ENCODE peak calls at places on chromosomes 5 and 9, in seven cellular contexts. One of them, this sample, is unnamed.

GRCh38 chr5:146912874-146913273 is 34.3 kb upstream of the PPP2R2B start:
- DNase-seq in stimulated activated CD4-positive, alpha-beta T cell treated with anti-CD3 and anti-CD28 coated beads, TNF-alpha, amount 100 ng/mL, for 4 hours: no peak
- DNase-seq in memory B cell: no peak
- DNase-seq in hypothalamus: no peak
- DNase-seq in NCI-H2081: no peak
- DNase-seq in PC-3: no peak
- DNase-seq in HuH-7: no peak
- DNase-seq in this sample: no peak

GRCh38 chr5:93893050-93893449 is 151.7 kb upstream of the POU5F2 start:
- DNase-seq in stimulated activated CD4-positive, alpha-beta T cell treated with anti-CD3 and anti-CD28 coated beads, TNF-alpha, amount 100 ng/mL, for 4 hours: no peak
- DNase-seq in memory B cell: no peak
- DNase-seq in hypothalamus: no peak
- DNase-seq in NCI-H2081: peak
- DNase-seq in PC-3: no peak
- DNase-seq in HuH-7: no peak
- DNase-seq in this sample: no peak

GRCh38 chr9:119802621-119803020 is 433.4 kb upstream of the BRINP1 start:
- DNase-seq in stimulated activated CD4-positive, alpha-beta T cell treated with anti-CD3 and anti-CD28 coated beads, TNF-alpha, amount 100 ng/mL, for 4 hours: no peak
- DNase-seq in memory B cell: no peak
- DNase-seq in hypothalamus: peak
- DNase-seq in NCI-H2081: peak
- DNase-seq in PC-3: no peak
- DNase-seq in HuH-7: no peak
- DNase-seq in this sample: no peak

GRCh38 chr9:134936762-134937555 is 19.2 kb upstream of the FCN1 start:
- DNase-seq in stimulated activated CD4-positive, alpha-beta T cell treated with anti-CD3 and anti-CD28 coated beads, TNF-alpha, amount 100 ng/mL, for 4 hours: no peak
- DNase-seq in memory B cell: no peak
- DNase-seq in hypothalamus: no peak
- DNase-seq in NCI-H2081: no peak
- DNase-seq in PC-3: no peak
- DNase-seq in HuH-7: no peak
- DNase-seq in this sample: no peak

GRCh38 chr9:84846501-84847323 is 177.2 kb downstream of the NTRK2 start:
- DNase-seq in stimulated activated CD4-positive, alpha-beta T cell treated with anti-CD3 and anti-CD28 coated beads, TNF-alpha, amount 100 ng/mL, for 4 hours: no peak
- DNase-seq in memory B cell: no peak
- DNase-seq in hypothalamus: no peak
- DNase-seq in NCI-H2081: peak
- DNase-seq in PC-3: peak
- DNase-seq in HuH-7: no peak
- DNase-seq in this sample: peak

GRCh38 chr9:122001491-122002201 is 91.5 kb downstream of the TTLL11 start:
- DNase-seq in stimulated activated CD4-positive, alpha-beta T cell treated with anti-CD3 and anti-CD28 coated beads, TNF-alpha, amount 100 ng/mL, for 4 hours: no peak
- DNase-seq in memory B cell: no peak
- DNase-seq in hypothalamus: no peak
- DNase-seq in NCI-H2081: no peak
- DNase-seq in PC-3: no peak
- DNase-seq in HuH-7: no peak
- DNase-seq in this sample: no peak

GRCh38 chr5:27125856-27126255 is 87.5 kb upstream of the CDH9 start:
- DNase-seq in stimulated activated CD4-positive, alpha-beta T cell treated with anti-CD3 and anti-CD28 coated beads, TNF-alpha, amount 100 ng/mL, for 4 hours: no peak
- DNase-seq in memory B cell: no peak
- DNase-seq in hypothalamus: no peak
- DNase-seq in NCI-H2081: no peak
- DNase-seq in PC-3: no peak
- DNase-seq in HuH-7: no peak
- DNase-seq in this sample: no peak

GRCh38 chr5:123700624-123701023 is 188.6 kb downstream of the CSNK1G3 start:
- DNase-seq in stimulated activated CD4-positive, alpha-beta T cell treated with anti-CD3 and anti-CD28 coated beads, TNF-alpha, amount 100 ng/mL, for 4 hours: no peak
- DNase-seq in memory B cell: no peak
- DNase-seq in hypothalamus: no peak
- DNase-seq in NCI-H2081: no peak
- DNase-seq in PC-3: peak
- DNase-seq in HuH-7: no peak
- DNase-seq in this sample: peak

GRCh38 chr5:127320032-127320945 is 29.7 kb downstream of the MEGF10 start:
- DNase-seq in stimulated activated CD4-positive, alpha-beta T cell treated with anti-CD3 and anti-CD28 coated beads, TNF-alpha, amount 100 ng/mL, for 4 hours: no peak
- DNase-seq in memory B cell: no peak
- DNase-seq in hypothalamus: no peak
- DNase-seq in NCI-H2081: no peak
- DNase-seq in PC-3: no peak
- DNase-seq in HuH-7: no peak
- DNase-seq in this sample: peak

GRCh38 chr5:7565559-7565958 is 169.6 kb downstream of the ADCY2 start:
- DNase-seq in stimulated activated CD4-positive, alpha-beta T cell treated with anti-CD3 and anti-CD28 coated beads, TNF-alpha, amount 100 ng/mL, for 4 hours: no peak
- DNase-seq in memory B cell: no peak
- DNase-seq in hypothalamus: no peak
- DNase-seq in NCI-H2081: no peak
- DNase-seq in PC-3: no peak
- DNase-seq in HuH-7: no peak
- DNase-seq in this sample: no peak

GRCh38 chr9:91817493-91818225 is 132.4 kb downstream of the ROR2 start:
- DNase-seq in stimulated activated CD4-positive, alpha-beta T cell treated with anti-CD3 and anti-CD28 coated beads, TNF-alpha, amount 100 ng/mL, for 4 hours: no peak
- DNase-seq in memory B cell: no peak
- DNase-seq in hypothalamus: no peak
- DNase-seq in NCI-H2081: no peak
- DNase-seq in PC-3: no peak
- DNase-seq in HuH-7: no peak
- DNase-seq in this sample: peak

GRCh38 chr9:41229408-41230401 is 40.6 kb upstream of the ZNG1F start:
- DNase-seq in stimulated activated CD4-positive, alpha-beta T cell treated with anti-CD3 and anti-CD28 coated beads, TNF-alpha, amount 100 ng/mL, for 4 hours: no peak
- DNase-seq in memory B cell: no peak
- DNase-seq in hypothalamus: no peak
- DNase-seq in NCI-H2081: no peak
- DNase-seq in PC-3: no peak
- DNase-seq in HuH-7: no peak
- DNase-seq in this sample: peak

GRCh38 chr5:176536132-176536901 is 885 bp downstream of the RNF44 start:
- DNase-seq in stimulated activated CD4-positive, alpha-beta T cell treated with anti-CD3 and anti-CD28 coated beads, TNF-alpha, amount 100 ng/mL, for 4 hours: peak
- DNase-seq in memory B cell: peak
- DNase-seq in hypothalamus: peak
- DNase-seq in NCI-H2081: peak
- DNase-seq in PC-3: peak
- DNase-seq in HuH-7: peak
- DNase-seq in this sample: peak

GRCh38 chr5:110401881-110402280 is 324.6 kb downstream of the TMEM232 start:
- DNase-seq in stimulated activated CD4-positive, alpha-beta T cell treated with anti-CD3 and anti-CD28 coated beads, TNF-alpha, amount 100 ng/mL, for 4 hours: no peak
- DNase-seq in memory B cell: no peak
- DNase-seq in hypothalamus: no peak
- DNase-seq in NCI-H2081: no peak
- DNase-seq in PC-3: no peak
- DNase-seq in HuH-7: no peak
- DNase-seq in this sample: no peak

GRCh38 chr9:99433555-99433954 is 211.5 kb downstream of the SEC61B start:
- DNase-seq in stimulated activated CD4-positive, alpha-beta T cell treated with anti-CD3 and anti-CD28 coated beads, TNF-alpha, amount 100 ng/mL, for 4 hours: no peak
- DNase-seq in memory B cell: no peak
- DNase-seq in hypothalamus: no peak
- DNase-seq in NCI-H2081: no peak
- DNase-seq in PC-3: peak
- DNase-seq in HuH-7: no peak
- DNase-seq in this sample: peak

GRCh38 chr9:37503736-37504135 is 18.0 kb downstream of the POLR1E start:
- DNase-seq in stimulated activated CD4-positive, alpha-beta T cell treated with anti-CD3 and anti-CD28 coated beads, TNF-alpha, amount 100 ng/mL, for 4 hours: no peak
- DNase-seq in memory B cell: no peak
- DNase-seq in hypothalamus: no peak
- DNase-seq in NCI-H2081: no peak
- DNase-seq in PC-3: peak
- DNase-seq in HuH-7: no peak
- DNase-seq in this sample: peak

GRCh38 chr5:114317751-114318150 is 44.1 kb upstream of the KCNN2 start:
- DNase-seq in stimulated activated CD4-positive, alpha-beta T cell treated with anti-CD3 and anti-CD28 coated beads, TNF-alpha, amount 100 ng/mL, for 4 hours: no peak
- DNase-seq in memory B cell: no peak
- DNase-seq in hypothalamus: no peak
- DNase-seq in NCI-H2081: no peak
- DNase-seq in PC-3: no peak
- DNase-seq in HuH-7: no peak
- DNase-seq in this sample: no peak

GRCh38 chr5:74093501-74093993 is 467.6 kb downstream of the ARHGEF28 start:
- DNase-seq in stimulated activated CD4-positive, alpha-beta T cell treated with anti-CD3 and anti-CD28 coated beads, TNF-alpha, amount 100 ng/mL, for 4 hours: no peak
- DNase-seq in memory B cell: no peak
- DNase-seq in hypothalamus: no peak
- DNase-seq in NCI-H2081: no peak
- DNase-seq in PC-3: no peak
- DNase-seq in HuH-7: no peak
- DNase-seq in this sample: no peak

GRCh38 chr5:133749331-133749985 is 137.1 kb upstream of the FSTL4 start:
- DNase-seq in stimulated activated CD4-positive, alpha-beta T cell treated with anti-CD3 and anti-CD28 coated beads, TNF-alpha, amount 100 ng/mL, for 4 hours: no peak
- DNase-seq in memory B cell: no peak
- DNase-seq in hypothalamus: no peak
- DNase-seq in NCI-H2081: no peak
- DNase-seq in PC-3: no peak
- DNase-seq in HuH-7: no peak
- DNase-seq in this sample: no peak

GRCh38 chr5:137374110-137374853 is 124.8 kb downstream of the SPOCK1 start:
- DNase-seq in stimulated activated CD4-positive, alpha-beta T cell treated with anti-CD3 and anti-CD28 coated beads, TNF-alpha, amount 100 ng/mL, for 4 hours: no peak
- DNase-seq in memory B cell: no peak
- DNase-seq in hypothalamus: no peak
- DNase-seq in NCI-H2081: peak
- DNase-seq in PC-3: peak
- DNase-seq in HuH-7: no peak
- DNase-seq in this sample: no peak

GRCh38 chr5:819078-819477 is 31.7 kb downstream of the ZDHHC11 start:
- DNase-seq in stimulated activated CD4-positive, alpha-beta T cell treated with anti-CD3 and anti-CD28 coated beads, TNF-alpha, amount 100 ng/mL, for 4 hours: no peak
- DNase-seq in memory B cell: no peak
- DNase-seq in hypothalamus: no peak
- DNase-seq in NCI-H2081: no peak
- DNase-seq in PC-3: no peak
- DNase-seq in HuH-7: no peak
- DNase-seq in this sample: no peak

GRCh38 chr5:142421625-142422397 is 97.0 kb upstream of the SPRY4 start:
- DNase-seq in stimulated activated CD4-positive, alpha-beta T cell treated with anti-CD3 and anti-CD28 coated beads, TNF-alpha, amount 100 ng/mL, for 4 hours: no peak
- DNase-seq in memory B cell: no peak
- DNase-seq in hypothalamus: no peak
- DNase-seq in NCI-H2081: no peak
- DNase-seq in PC-3: no peak
- DNase-seq in HuH-7: no peak
- DNase-seq in this sample: no peak

GRCh38 chr9:8733096-8733954 is 933.7 kb upstream of the DMAC1 start:
- DNase-seq in stimulated activated CD4-positive, alpha-beta T cell treated with anti-CD3 and anti-CD28 coated beads, TNF-alpha, amount 100 ng/mL, for 4 hours: no peak
- DNase-seq in memory B cell: no peak
- DNase-seq in hypothalamus: no peak
- DNase-seq in NCI-H2081: peak
- DNase-seq in PC-3: no peak
- DNase-seq in HuH-7: no peak
- DNase-seq in this sample: peak

GRCh38 chr5:116411101-116411571 is 163.5 kb downstream of the SEMA6A start:
- DNase-seq in stimulated activated CD4-positive, alpha-beta T cell treated with anti-CD3 and anti-CD28 coated beads, TNF-alpha, amount 100 ng/mL, for 4 hours: no peak
- DNase-seq in memory B cell: no peak
- DNase-seq in hypothalamus: no peak
- DNase-seq in NCI-H2081: no peak
- DNase-seq in PC-3: no peak
- DNase-seq in HuH-7: no peak
- DNase-seq in this sample: no peak

GRCh38 chr5:59598547-59598874 is 295.0 kb downstream of the PDE4D start:
- DNase-seq in stimulated activated CD4-positive, alpha-beta T cell treated with anti-CD3 and anti-CD28 coated beads, TNF-alpha, amount 100 ng/mL, for 4 hours: no peak
- DNase-seq in memory B cell: no peak
- DNase-seq in hypothalamus: no peak
- DNase-seq in NCI-H2081: no peak
- DNase-seq in PC-3: no peak
- DNase-seq in HuH-7: no peak
- DNase-seq in this sample: peak